ENCODE peak calls at places on chromosomes 7 and 10, in nine cellular contexts. F is endodermal cell; H is HCT116; N is CD8-positive, alpha-beta memory T cell; X is uterus; Q is A549; U is cardiac muscle cell; P is upper lobe of right lung; O is H9. B is an unnamed sample. For H3K4me1 and H3K9me3, the result is how much of the 10 kb centered on the place peaks cover.

GRCh38 chr10:22619111-22619510 is 95.3 kb downstream of the PIP4K2A start:
- DNase-seq in F (no peak), H (no peak), N (no peak), X (no peak), Q (no peak), U (peak), P (no peak), O (no peak), B (no peak)

GRCh38 chr7:68015565-68016532 is 1019.2 kb downstream of the TYW1 start:
- DNase-seq in F (peak), H (no peak), N (no peak), X (no peak), Q (no peak), U (no peak), P (no peak), O (no peak), B (no peak)

GRCh38 chr7:91183408-91183807 is 80.8 kb upstream of the FZD1 start:
- DNase-seq in F (no peak), H (no peak), N (no peak), X (no peak), Q (no peak), U (no peak), P (no peak), O (no peak), B (no peak)

GRCh38 chr7:112407261-112407660 is 43.0 kb upstream of the IFRD1 start:
- DNase-seq in F (no peak), H (no peak), N (no peak), X (no peak), Q (no peak), U (no peak), P (no peak), O (no peak), B (no peak)

GRCh38 chr7:1758417-1758858 is 88.4 kb downstream of the ELFN1 start:
- DNase-seq in F (peak), H (peak), N (peak), X (no peak), Q (peak), U (peak), P (peak), O (peak), B (no peak)

GRCh38 chr10:86785021-86785420 is 28.6 kb downstream of the BMPR1A start:
- DNase-seq in F (no peak), H (no peak), N (no peak), X (no peak), Q (no peak), U (no peak), P (no peak), O (no peak), B (no peak)

GRCh38 chr7:6640246-6640721 is 3.2 kb downstream of the ZNF316 start:
- DNase-seq in F (peak), H (no peak), N (no peak), X (peak), Q (no peak), U (peak), P (no peak), O (peak), B (no peak)

GRCh38 chr7:131238260-131238940 is 89.3 kb upstream of the MKLN1 start:
- DNase-seq in F (no peak), H (no peak), N (no peak), X (no peak), Q (peak), U (peak), P (no peak), O (no peak), B (no peak)

GRCh38 chr7:87398441-87398840 is 53.0 kb downstream of the CROT start:
- DNase-seq in F (no peak), H (no peak), N (no peak), X (no peak), Q (no peak), U (peak), P (no peak), O (no peak), B (no peak)

GRCh38 chr7:130908345-130909160 is 174.5 kb upstream of the KLF14 start:
- DNase-seq in F (no peak), H (no peak), N (no peak), X (no peak), Q (no peak), U (no peak), P (no peak), O (no peak), B (no peak)

GRCh38 chr7:90433221-90433620 is 30.0 kb downstream of the CLDN12 start:
- DNase-seq in F (no peak), H (no peak), N (no peak), X (no peak), Q (no peak), U (no peak), P (no peak), O (peak), B (no peak)

GRCh38 chr7:485188-486081 is 34.2 kb downstream of the PDGFA start:
- DNase-seq in F (no peak), H (no peak), N (peak), X (no peak), Q (no peak), U (no peak), P (peak), O (no peak), B (no peak)

GRCh38 chr7:15626041-15626440 is 60.4 kb downstream of the MEOX2 start:
- DNase-seq in F (no peak), H (no peak), N (no peak), X (no peak), Q (no peak), U (no peak), P (no peak), O (no peak), B (no peak)

GRCh38 chr10:106836923-106837322 is 327.6 kb downstream of the SORCS1 start:
- DNase-seq in F (no peak), H (no peak), N (no peak), X (no peak), Q (no peak), U (no peak), P (no peak), O (no peak), B (no peak)
- H3K27ac ChIP-seq in F (no peak), H (no peak), N (no peak), X (no peak), Q (no peak), U (peak), P (no peak), O (no peak), B (no peak)

DNA sequence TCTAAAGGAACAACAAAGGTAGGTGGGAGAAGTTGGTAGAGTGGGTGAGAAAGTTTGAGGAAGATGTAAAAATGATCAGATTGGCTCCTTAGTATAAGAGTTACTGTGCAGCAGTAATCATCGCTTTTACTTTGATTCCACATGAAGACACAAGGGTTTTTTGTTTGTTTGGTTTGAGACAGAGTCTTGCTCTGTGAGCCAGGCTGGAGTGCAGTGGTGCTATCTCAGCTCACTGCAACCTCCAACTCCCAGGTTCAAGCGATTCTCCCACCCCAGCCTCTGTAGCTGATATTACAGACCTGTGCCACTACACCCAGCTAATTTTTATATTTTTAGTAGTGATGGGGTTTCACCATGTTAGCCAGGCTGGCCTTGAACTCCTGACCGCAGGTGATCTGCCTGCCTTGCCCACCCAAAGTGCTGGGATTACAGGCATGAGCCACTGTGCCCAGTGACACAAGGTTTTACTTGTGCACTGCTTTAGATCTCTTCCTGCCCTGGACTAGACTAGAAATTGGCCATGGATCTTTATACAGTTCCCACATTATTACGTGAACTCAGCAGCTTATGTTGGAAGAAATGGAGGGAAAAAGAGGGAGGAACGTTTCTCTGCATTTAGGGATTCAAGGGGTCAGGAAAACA is 10.7 kb downstream of the LUC7L2 start:
- DNase-seq in F (no peak), H (no peak), N (no peak), X (no peak), Q (no peak), U (no peak), P (no peak), O (no peak), B (no peak)
- H3K4me1 ChIP-seq in F (under half), H (under half), N (under half), X (under half), Q (under half), U (under half), P (under half), O (under half), B (under half)

GRCh38 chr10:75207868-75208167 is 2.8 kb upstream of the VDAC2 start:
- DNase-seq in F (no peak), H (no peak), N (no peak), X (no peak), Q (no peak), U (no peak), P (no peak), O (no peak), B (no peak)
- H3K9me3 ChIP-seq in F (under half), H (under half), N (under half), X (under half), Q (under half), U (under half), P (under half), O (under half), B (under half)

GRCh38 chr10:128046934-128047251 is 79.3 kb downstream of the MKI67 start:
- DNase-seq in F (no peak), H (no peak), N (no peak), X (no peak), Q (no peak), U (no peak), P (no peak), O (no peak), B (no peak)
- H3K27ac ChIP-seq in F (no peak), H (peak), N (peak), X (no peak), Q (no peak), U (peak), P (peak), O (no peak), B (peak)

DNA sequence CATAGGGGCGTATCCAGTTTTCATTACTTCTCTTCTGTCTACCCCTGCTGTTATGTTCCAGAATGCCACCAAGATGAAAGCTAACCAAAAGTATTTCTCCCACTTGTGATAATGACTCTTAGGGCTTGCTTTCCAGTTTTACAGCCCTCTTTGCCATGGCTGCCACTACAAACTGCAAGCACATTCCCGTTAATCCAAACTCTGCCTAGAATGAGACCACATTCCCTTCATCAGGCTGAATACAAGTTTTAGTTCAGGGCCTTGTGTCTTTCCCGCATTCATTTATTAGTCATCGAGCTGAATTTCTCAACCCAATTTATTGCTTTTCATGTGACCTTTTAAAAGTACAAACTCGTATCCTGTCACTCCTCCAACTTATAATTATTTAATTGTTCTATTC is 23.5 kb upstream of the CD36 start:
- DNase-seq in F (no peak), H (no peak), N (no peak), X (no peak), Q (no peak), U (peak), P (no peak), O (no peak), B (no peak)
- H3K4me1 ChIP-seq in F (under half), H (under half), N (under half), X (under half), Q (under half), U (under half), P (under half), O (under half), B (under half)

GRCh38 chr7:17038783-17039170 is 157.0 kb upstream of the AGR3 start:
- DNase-seq in F (no peak), H (no peak), N (no peak), X (no peak), Q (no peak), U (peak), P (no peak), O (no peak), B (no peak)

GRCh38 chr7:17041324-17041723 is 159.5 kb upstream of the AGR3 start:
- DNase-seq in F (no peak), H (no peak), N (no peak), X (no peak), Q (no peak), U (peak), P (no peak), O (no peak), B (no peak)

GRCh38 chr7:17040701-17041100 is 158.9 kb upstream of the AGR3 start:
- DNase-seq in F (no peak), H (no peak), N (no peak), X (no peak), Q (no peak), U (peak), P (no peak), O (no peak), B (no peak)

GRCh38 chr7:17038160-17038782 is 156.5 kb upstream of the AGR3 start:
- DNase-seq in F (no peak), H (no peak), N (no peak), X (no peak), Q (no peak), U (no peak), P (no peak), O (no peak), B (no peak)

DNA sequence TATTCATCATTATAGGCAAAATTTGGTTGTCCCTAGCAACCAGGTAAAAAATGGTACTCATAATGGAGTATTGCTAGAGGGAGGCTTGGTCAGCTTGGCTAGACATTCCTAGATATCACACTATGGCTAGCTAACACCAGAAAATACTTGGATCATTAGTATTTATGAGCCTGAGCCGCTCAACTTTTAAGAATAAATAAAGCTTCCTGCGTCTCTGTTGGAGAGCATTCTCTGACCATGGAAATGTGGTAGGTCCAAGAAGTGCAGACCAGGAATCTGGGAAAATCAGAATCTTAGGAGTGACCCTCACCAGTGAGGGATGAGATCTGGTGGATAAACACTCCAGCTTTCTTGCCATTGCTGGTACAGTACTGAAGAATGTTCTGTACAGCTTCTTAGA is 157.6 kb upstream of the AGR3 start:
- DNase-seq in F (no peak), H (no peak), N (no peak), X (no peak), Q (no peak), U (no peak), P (no peak), O (no peak), B (no peak)
- H3K9me3 ChIP-seq in F (under half), H (under half), N (under half), X (under half), Q (under half), U (under half), P (under half), O (under half), B (under half)

B was measured in naive thymus-derived CD4-positive, alpha-beta T cell.